ENCODE peak calls at places on chromosomes 11 and 22, in five cellular contexts. One of them, this sample, is unnamed.

GRCh38 chr11:15704064-15704463 is 589.3 kb downstream of the INSC start:
- DNase-seq in adrenal gland: no peak
- DNase-seq in stimulated activated CD4-positive, alpha-beta T cell treated with anti-CD3 and anti-CD28 coated beads, Interleukin-2, amount 100 ng/mL, for 24 hours: no peak
- DNase-seq in trophoblast cell: no peak
- DNase-seq in NCI-H1105 treated with DMSO at 0.1 percent for 48 hours: no peak
- DNase-seq in this sample: no peak

GRCh38 chr11:86218125-86219081 is 26.1 kb upstream of the EED start:
- DNase-seq in trophoblast cell: peak
- DNase-seq in adrenal gland: peak
- DNase-seq in NCI-H1105 treated with DMSO at 0.1 percent for 48 hours: peak
- DNase-seq in stimulated activated CD4-positive, alpha-beta T cell treated with anti-CD3 and anti-CD28 coated beads, Interleukin-2, amount 100 ng/mL, for 24 hours: peak
- DNase-seq in this sample: no peak

GRCh38 chr11:77206264-77207018 is 78.4 kb downstream of the MYO7A start:
- DNase-seq in stimulated activated CD4-positive, alpha-beta T cell treated with anti-CD3 and anti-CD28 coated beads, Interleukin-2, amount 100 ng/mL, for 24 hours: no peak
- DNase-seq in adrenal gland: no peak
- DNase-seq in NCI-H1105 treated with DMSO at 0.1 percent for 48 hours: no peak
- DNase-seq in trophoblast cell: no peak
- DNase-seq in this sample: no peak

GRCh38 chr11:118398797-118399564 is 2.4 kb upstream of the ATP5MG start:
- DNase-seq in adrenal gland: no peak
- DNase-seq in trophoblast cell: no peak
- DNase-seq in NCI-H1105 treated with DMSO at 0.1 percent for 48 hours: no peak
- DNase-seq in stimulated activated CD4-positive, alpha-beta T cell treated with anti-CD3 and anti-CD28 coated beads, Interleukin-2, amount 100 ng/mL, for 24 hours: peak
- DNase-seq in this sample: no peak

GRCh38 chr22:48803993-48804810 is 1023.5 kb downstream of the BRD1 start:
- DNase-seq in adrenal gland: no peak
- DNase-seq in NCI-H1105 treated with DMSO at 0.1 percent for 48 hours: no peak
- DNase-seq in trophoblast cell: no peak
- DNase-seq in stimulated activated CD4-positive, alpha-beta T cell treated with anti-CD3 and anti-CD28 coated beads, Interleukin-2, amount 100 ng/mL, for 24 hours: no peak
- DNase-seq in this sample: no peak

GRCh38 chr22:32482708-32483107 is 8.1 kb downstream of the FBXO7 start:
- DNase-seq in adrenal gland: no peak
- DNase-seq in stimulated activated CD4-positive, alpha-beta T cell treated with anti-CD3 and anti-CD28 coated beads, Interleukin-2, amount 100 ng/mL, for 24 hours: peak
- DNase-seq in trophoblast cell: no peak
- DNase-seq in NCI-H1105 treated with DMSO at 0.1 percent for 48 hours: no peak
- DNase-seq in this sample: no peak

GRCh38 chr11:128290106-128290840 is 297.1 kb downstream of the ETS1 start:
- DNase-seq in NCI-H1105 treated with DMSO at 0.1 percent for 48 hours: peak
- DNase-seq in trophoblast cell: peak
- DNase-seq in adrenal gland: peak
- DNase-seq in stimulated activated CD4-positive, alpha-beta T cell treated with anti-CD3 and anti-CD28 coated beads, Interleukin-2, amount 100 ng/mL, for 24 hours: peak
- DNase-seq in this sample: peak

GRCh38 chr11:117910941-117911630 is 18.1 kb downstream of the TMPRSS13 start:
- DNase-seq in trophoblast cell: no peak
- DNase-seq in NCI-H1105 treated with DMSO at 0.1 percent for 48 hours: no peak
- DNase-seq in stimulated activated CD4-positive, alpha-beta T cell treated with anti-CD3 and anti-CD28 coated beads, Interleukin-2, amount 100 ng/mL, for 24 hours: no peak
- DNase-seq in adrenal gland: no peak
- DNase-seq in this sample: no peak

GRCh38 chr22:21042978-21043855 is 2.5 kb upstream of the LRRC74B start:
- DNase-seq in adrenal gland: no peak
- DNase-seq in stimulated activated CD4-positive, alpha-beta T cell treated with anti-CD3 and anti-CD28 coated beads, Interleukin-2, amount 100 ng/mL, for 24 hours: no peak
- DNase-seq in NCI-H1105 treated with DMSO at 0.1 percent for 48 hours: no peak
- DNase-seq in trophoblast cell: peak
- DNase-seq in this sample: no peak

GRCh38 chr11:17387811-17388210 is 648 bp downstream of the KCNJ11 start:
- DNase-seq in NCI-H1105 treated with DMSO at 0.1 percent for 48 hours: no peak
- DNase-seq in stimulated activated CD4-positive, alpha-beta T cell treated with anti-CD3 and anti-CD28 coated beads, Interleukin-2, amount 100 ng/mL, for 24 hours: no peak
- DNase-seq in trophoblast cell: no peak
- DNase-seq in adrenal gland: no peak
- DNase-seq in this sample: no peak

GRCh38 chr11:71266114-71266833 is 13.9 kb upstream of the SHANK2 start:
- DNase-seq in adrenal gland: no peak
- DNase-seq in trophoblast cell: peak
- DNase-seq in stimulated activated CD4-positive, alpha-beta T cell treated with anti-CD3 and anti-CD28 coated beads, Interleukin-2, amount 100 ng/mL, for 24 hours: no peak
- DNase-seq in NCI-H1105 treated with DMSO at 0.1 percent for 48 hours: no peak
- DNase-seq in this sample: no peak

GRCh38 chr11:72720047-72720446 is 32.2 kb downstream of the ARAP1 start:
- DNase-seq in NCI-H1105 treated with DMSO at 0.1 percent for 48 hours: no peak
- DNase-seq in trophoblast cell: no peak
- DNase-seq in stimulated activated CD4-positive, alpha-beta T cell treated with anti-CD3 and anti-CD28 coated beads, Interleukin-2, amount 100 ng/mL, for 24 hours: no peak
- DNase-seq in adrenal gland: no peak
- DNase-seq in this sample: no peak

GRCh38 chr22:44358723-44359440 is 46.1 kb upstream of the SHISAL1 start:
- DNase-seq in stimulated activated CD4-positive, alpha-beta T cell treated with anti-CD3 and anti-CD28 coated beads, Interleukin-2, amount 100 ng/mL, for 24 hours: no peak
- DNase-seq in NCI-H1105 treated with DMSO at 0.1 percent for 48 hours: no peak
- DNase-seq in trophoblast cell: no peak
- DNase-seq in adrenal gland: no peak
- DNase-seq in this sample: no peak

GRCh38 chr11:612201-612960 is 3.4 kb downstream of the IRF7 start:
- DNase-seq in stimulated activated CD4-positive, alpha-beta T cell treated with anti-CD3 and anti-CD28 coated beads, Interleukin-2, amount 100 ng/mL, for 24 hours: no peak
- DNase-seq in NCI-H1105 treated with DMSO at 0.1 percent for 48 hours: peak
- DNase-seq in trophoblast cell: peak
- DNase-seq in adrenal gland: no peak
- DNase-seq in this sample: no peak

GRCh38 chr11:96213500-96213899 is 129.5 kb downstream of the MAML2 start:
- DNase-seq in stimulated activated CD4-positive, alpha-beta T cell treated with anti-CD3 and anti-CD28 coated beads, Interleukin-2, amount 100 ng/mL, for 24 hours: no peak
- DNase-seq in adrenal gland: no peak
- DNase-seq in trophoblast cell: no peak
- DNase-seq in NCI-H1105 treated with DMSO at 0.1 percent for 48 hours: no peak
- DNase-seq in this sample: no peak

GRCh38 chr11:19972637-19973036 is 187.6 kb downstream of the DBX1 start:
- DNase-seq in adrenal gland: no peak
- DNase-seq in trophoblast cell: no peak
- DNase-seq in stimulated activated CD4-positive, alpha-beta T cell treated with anti-CD3 and anti-CD28 coated beads, Interleukin-2, amount 100 ng/mL, for 24 hours: no peak
- DNase-seq in NCI-H1105 treated with DMSO at 0.1 percent for 48 hours: no peak
- DNase-seq in this sample: no peak

GRCh38 chr11:113189909-113190667 is 124.3 kb upstream of the TTC12 start:
- DNase-seq in NCI-H1105 treated with DMSO at 0.1 percent for 48 hours: no peak
- DNase-seq in trophoblast cell: peak
- DNase-seq in adrenal gland: peak
- DNase-seq in stimulated activated CD4-positive, alpha-beta T cell treated with anti-CD3 and anti-CD28 coated beads, Interleukin-2, amount 100 ng/mL, for 24 hours: no peak
- DNase-seq in this sample: no peak

GRCh38 chr11:73760066-73760679 is 701 bp downstream of the RAB6A start:
- DNase-seq in trophoblast cell: peak
- DNase-seq in NCI-H1105 treated with DMSO at 0.1 percent for 48 hours: peak
- DNase-seq in stimulated activated CD4-positive, alpha-beta T cell treated with anti-CD3 and anti-CD28 coated beads, Interleukin-2, amount 100 ng/mL, for 24 hours: peak
- DNase-seq in adrenal gland: peak
- DNase-seq in this sample: peak

GRCh38 chr11:95429376-95429907 is 198.4 kb upstream of the SESN3 start:
- DNase-seq in NCI-H1105 treated with DMSO at 0.1 percent for 48 hours: no peak
- DNase-seq in trophoblast cell: no peak
- DNase-seq in adrenal gland: no peak
- DNase-seq in stimulated activated CD4-positive, alpha-beta T cell treated with anti-CD3 and anti-CD28 coated beads, Interleukin-2, amount 100 ng/mL, for 24 hours: no peak
- DNase-seq in this sample: no peak

GRCh38 chr11:15072551-15073143 is 746 bp upstream of the CALCB start:
- DNase-seq in stimulated activated CD4-positive, alpha-beta T cell treated with anti-CD3 and anti-CD28 coated beads, Interleukin-2, amount 100 ng/mL, for 24 hours: no peak
- DNase-seq in NCI-H1105 treated with DMSO at 0.1 percent for 48 hours: no peak
- DNase-seq in adrenal gland: no peak
- DNase-seq in trophoblast cell: no peak
- DNase-seq in this sample: no peak

GRCh38 chr11:94694309-94695060 is 73.7 kb upstream of the AMOTL1 start:
- DNase-seq in stimulated activated CD4-positive, alpha-beta T cell treated with anti-CD3 and anti-CD28 coated beads, Interleukin-2, amount 100 ng/mL, for 24 hours: no peak
- DNase-seq in trophoblast cell: no peak
- DNase-seq in NCI-H1105 treated with DMSO at 0.1 percent for 48 hours: no peak
- DNase-seq in adrenal gland: no peak
- DNase-seq in this sample: no peak

GRCh38 chr11:64000026-64000739 is 13.9 kb downstream of the OTUB1 start:
- DNase-seq in NCI-H1105 treated with DMSO at 0.1 percent for 48 hours: peak
- DNase-seq in adrenal gland: peak
- DNase-seq in trophoblast cell: peak
- DNase-seq in stimulated activated CD4-positive, alpha-beta T cell treated with anti-CD3 and anti-CD28 coated beads, Interleukin-2, amount 100 ng/mL, for 24 hours: peak
- DNase-seq in this sample: no peak

GRCh38 chr11:46537121-46537520 is 56.7 kb downstream of the AMBRA1 start:
- DNase-seq in NCI-H1105 treated with DMSO at 0.1 percent for 48 hours: no peak
- DNase-seq in adrenal gland: no peak
- DNase-seq in trophoblast cell: no peak
- DNase-seq in stimulated activated CD4-positive, alpha-beta T cell treated with anti-CD3 and anti-CD28 coated beads, Interleukin-2, amount 100 ng/mL, for 24 hours: no peak
- DNase-seq in this sample: no peak

GRCh38 chr22:29040385-29041275 is 21.0 kb downstream of the C22orf31 start:
- DNase-seq in adrenal gland: peak
- DNase-seq in stimulated activated CD4-positive, alpha-beta T cell treated with anti-CD3 and anti-CD28 coated beads, Interleukin-2, amount 100 ng/mL, for 24 hours: peak
- DNase-seq in trophoblast cell: peak
- DNase-seq in NCI-H1105 treated with DMSO at 0.1 percent for 48 hours: peak
- DNase-seq in this sample: no peak

GRCh38 chr22:25758316-25758715 is 16.3 kb downstream of the MYO18B start:
- DNase-seq in stimulated activated CD4-positive, alpha-beta T cell treated with anti-CD3 and anti-CD28 coated beads, Interleukin-2, amount 100 ng/mL, for 24 hours: no peak
- DNase-seq in trophoblast cell: peak
- DNase-seq in adrenal gland: no peak
- DNase-seq in NCI-H1105 treated with DMSO at 0.1 percent for 48 hours: no peak
- DNase-seq in this sample: no peak

GRCh38 chr11:20042025-20042639 is 118.1 kb downstream of the DBX1 start:
- DNase-seq in trophoblast cell: no peak
- DNase-seq in NCI-H1105 treated with DMSO at 0.1 percent for 48 hours: no peak
- DNase-seq in stimulated activated CD4-positive, alpha-beta T cell treated with anti-CD3 and anti-CD28 coated beads, Interleukin-2, amount 100 ng/mL, for 24 hours: no peak
- DNase-seq in adrenal gland: no peak
- DNase-seq in this sample: no peak

GRCh38 chr11:1896895-1897294 is 5.2 kb upstream of the PRR33 start:
- DNase-seq in adrenal gland: no peak
- DNase-seq in trophoblast cell: peak
- DNase-seq in stimulated activated CD4-positive, alpha-beta T cell treated with anti-CD3 and anti-CD28 coated beads, Interleukin-2, amount 100 ng/mL, for 24 hours: no peak
- DNase-seq in NCI-H1105 treated with DMSO at 0.1 percent for 48 hours: no peak
- DNase-seq in this sample: no peak

GRCh38 chr11:32583451-32584271 is at the start of gene EIF3M:
- DNase-seq in adrenal gland: peak
- DNase-seq in stimulated activated CD4-positive, alpha-beta T cell treated with anti-CD3 and anti-CD28 coated beads, Interleukin-2, amount 100 ng/mL, for 24 hours: peak
- DNase-seq in trophoblast cell: peak
- DNase-seq in NCI-H1105 treated with DMSO at 0.1 percent for 48 hours: peak
- DNase-seq in this sample: peak

GRCh38 chr22:21741790-21742189 is 6.2 kb upstream of the YPEL1 start:
- DNase-seq in trophoblast cell: no peak
- DNase-seq in stimulated activated CD4-positive, alpha-beta T cell treated with anti-CD3 and anti-CD28 coated beads, Interleukin-2, amount 100 ng/mL, for 24 hours: no peak
- DNase-seq in NCI-H1105 treated with DMSO at 0.1 percent for 48 hours: no peak
- DNase-seq in adrenal gland: no peak
- DNase-seq in this sample: no peak

GRCh38 chr22:50085211-50085999 is at the start of gene MLC1:
- DNase-seq in adrenal gland: no peak
- DNase-seq in stimulated activated CD4-positive, alpha-beta T cell treated with anti-CD3 and anti-CD28 coated beads, Interleukin-2, amount 100 ng/mL, for 24 hours: peak
- DNase-seq in NCI-H1105 treated with DMSO at 0.1 percent for 48 hours: no peak
- DNase-seq in trophoblast cell: no peak
- DNase-seq in this sample: no peak

GRCh38 chr11:9660886-9661285 is 3.0 kb upstream of the SWAP70 start:
- DNase-seq in NCI-H1105 treated with DMSO at 0.1 percent for 48 hours: no peak
- DNase-seq in adrenal gland: no peak
- DNase-seq in stimulated activated CD4-positive, alpha-beta T cell treated with anti-CD3 and anti-CD28 coated beads, Interleukin-2, amount 100 ng/mL, for 24 hours: no peak
- DNase-seq in trophoblast cell: peak
- DNase-seq in this sample: no peak